ENCODE peak calls at places on chromosomes 5 and 9, in four cellular contexts. R is stimulated activated naive CD4-positive, alpha-beta T cell; T is cardiac fibroblast; X is RWPE1. E is an unnamed sample.

GRCh38 chr5:151156732-151157402 is 712 bp downstream of the ANXA6 start:
- DNase-seq in X (no peak), T (peak), R (no peak), E (no peak)

GRCh38 chr9:20508242-20508641 is 114.1 kb downstream of the MLLT3 start:
- DNase-seq in T (no peak), R (no peak), X (no peak), E (no peak)

GRCh38 chr9:2140600-2141223 is 125.6 kb downstream of the SMARCA2 start:
- DNase-seq in T (no peak), X (no peak), R (no peak), E (no peak)

GRCh38 chr5:11048760-11049159 is 287.7 kb upstream of the DAP start:
- DNase-seq in T (no peak), X (no peak), R (no peak), E (no peak)

GRCh38 chr5:40594811-40595210 is 84.9 kb upstream of the PTGER4 start:
- DNase-seq in X (no peak), R (no peak), T (peak), E (no peak)

GRCh38 chr9:127763918-127764384 is 14.5 kb downstream of the SH2D3C start:
- DNase-seq in X (no peak), R (no peak), T (peak), E (no peak)

GRCh38 chr5:133387091-133387490 is 225.2 kb downstream of the FSTL4 start:
- DNase-seq in T (no peak), R (no peak), X (no peak), E (no peak)

GRCh38 chr5:133410335-133410828 is 202.0 kb downstream of the FSTL4 start:
- DNase-seq in T (no peak), R (no peak), X (no peak), E (no peak)

GRCh38 chr9:77751341-77752091 is 103.4 kb upstream of the GNA14 start:
- DNase-seq in X (peak), R (no peak), T (peak), E (no peak)

GRCh38 chr5:79612667-79613190 is 488 bp downstream of the TENT2 start:
- DNase-seq in T (no peak), X (no peak), R (no peak), E (no peak)

GRCh38 chr5:106380736-106381135 is 1290.0 kb downstream of the EFNA5 start:
- DNase-seq in R (no peak), T (no peak), X (peak), E (no peak)

GRCh38 chr5:74767579-74767913 is 497 bp downstream of the NSA2 start:
- DNase-seq in T (peak), X (peak), R (no peak), E (peak)

GRCh38 chr9:34559616-34560546 is 29.6 kb downstream of the CNTFR start:
- DNase-seq in T (peak), R (no peak), X (peak), E (no peak)

GRCh38 chr5:87541033-87541432 is 128.3 kb upstream of the CCNH start:
- DNase-seq in X (peak), R (no peak), T (peak), E (no peak)